ENCODE peak calls at places on chromosomes 4 and X, in eight cellular contexts. One of them, this sample, is unnamed.

GRCh38 chr4:20288846-20289512 is 37.3 kb downstream of the SLIT2 start:
- DNase-seq in AG08396: peak; percentile 13
- DNase-seq in HTR-8/SVneo: no peak
- DNase-seq in Kasumi-1: no peak
- DNase-seq in stromal cell of bone marrow: peak; percentile 57
- DNase-seq in A549: no peak
- DNase-seq in GM13976: no peak
- DNase-seq in iPS-NIHi11: no peak
- DNase-seq in this sample: no peak

GRCh38 chr4:10093801-10094552 is 22.6 kb downstream of the WDR1 start:
- DNase-seq in iPS-NIHi11: no peak
- DNase-seq in Kasumi-1: peak; percentile 87
- DNase-seq in HTR-8/SVneo: no peak
- DNase-seq in A549: no peak
- DNase-seq in GM13976: no peak
- DNase-seq in AG08396: peak; percentile 86
- DNase-seq in stromal cell of bone marrow: no peak
- DNase-seq in this sample: no peak

GRCh38 chr4:147088141-147088540 is 142.5 kb upstream of the TTC29 start:
- DNase-seq in AG08396: no peak
- DNase-seq in iPS-NIHi11: no peak
- DNase-seq in HTR-8/SVneo: no peak
- DNase-seq in A549: no peak
- DNase-seq in GM13976: no peak
- DNase-seq in stromal cell of bone marrow: no peak
- DNase-seq in Kasumi-1: no peak
- DNase-seq in this sample: no peak

GRCh38 chrX:11557120-11557519 is 108.6 kb downstream of the ARHGAP6 start:
- DNase-seq in Kasumi-1: no peak
- DNase-seq in GM13976: no peak
- DNase-seq in iPS-NIHi11: no peak
- DNase-seq in AG08396: peak; percentile 37
- DNase-seq in A549: peak; percentile 3
- DNase-seq in stromal cell of bone marrow: peak; percentile 42
- DNase-seq in HTR-8/SVneo: peak; percentile 24
- DNase-seq in this sample: no peak

GRCh38 chrX:3440981-3441380 is 94.5 kb upstream of the MXRA5 start:
- DNase-seq in stromal cell of bone marrow: no peak
- DNase-seq in HTR-8/SVneo: no peak
- DNase-seq in Kasumi-1: no peak
- DNase-seq in GM13976: no peak
- DNase-seq in AG08396: no peak
- DNase-seq in A549: no peak
- DNase-seq in iPS-NIHi11: no peak
- DNase-seq in this sample: no peak

GRCh38 chr4:185587444-185588161 is 52.3 kb upstream of the PDLIM3 start:
- DNase-seq in HTR-8/SVneo: no peak
- DNase-seq in AG08396: no peak
- DNase-seq in stromal cell of bone marrow: no peak
- DNase-seq in A549: no peak
- DNase-seq in iPS-NIHi11: peak; percentile 74
- DNase-seq in GM13976: peak; percentile 87
- DNase-seq in Kasumi-1: no peak
- DNase-seq in this sample: peak; percentile 32

GRCh38 chr4:154720618-154721267 is 23.1 kb upstream of the LRAT start:
- DNase-seq in GM13976: no peak
- DNase-seq in HTR-8/SVneo: no peak
- DNase-seq in iPS-NIHi11: no peak
- DNase-seq in A549: no peak
- DNase-seq in AG08396: no peak
- DNase-seq in Kasumi-1: no peak
- DNase-seq in stromal cell of bone marrow: no peak
- DNase-seq in this sample: no peak

GRCh38 chr4:62550106-62550505 is 1350.0 kb downstream of the ADGRL3 start:
- DNase-seq in AG08396: no peak
- DNase-seq in A549: no peak
- DNase-seq in stromal cell of bone marrow: no peak
- DNase-seq in iPS-NIHi11: no peak
- DNase-seq in GM13976: no peak
- DNase-seq in Kasumi-1: no peak
- DNase-seq in HTR-8/SVneo: no peak
- DNase-seq in this sample: no peak

GRCh38 chr4:88246600-88246999 is 37.8 kb downstream of the PPM1K start:
- DNase-seq in AG08396: no peak
- DNase-seq in Kasumi-1: no peak
- DNase-seq in stromal cell of bone marrow: no peak
- DNase-seq in A549: no peak
- DNase-seq in HTR-8/SVneo: no peak
- DNase-seq in GM13976: no peak
- DNase-seq in iPS-NIHi11: no peak
- DNase-seq in this sample: no peak

GRCh38 chrX:135421537-135421931 is 210 bp upstream of the SMIM10L2A start:
- DNase-seq in iPS-NIHi11: peak; percentile 84
- DNase-seq in GM13976: peak; percentile 87
- DNase-seq in stromal cell of bone marrow: peak; percentile 14
- DNase-seq in A549: peak; percentile 55
- DNase-seq in Kasumi-1: peak; percentile 52
- DNase-seq in HTR-8/SVneo: peak; percentile 31
- DNase-seq in AG08396: peak; percentile 85
- DNase-seq in this sample: peak; percentile 52

GRCh38 chr4:110636677-110637407 is 14.0 kb upstream of the PITX2 start:
- DNase-seq in HTR-8/SVneo: peak; percentile 72
- DNase-seq in GM13976: no peak
- DNase-seq in Kasumi-1: no peak
- DNase-seq in AG08396: no peak
- DNase-seq in stromal cell of bone marrow: peak; percentile 73
- DNase-seq in iPS-NIHi11: peak; percentile 21
- DNase-seq in A549: peak; percentile 56
- DNase-seq in this sample: no peak

GRCh38 chrX:21408324-21408723 is 34.1 kb downstream of the CNKSR2 start:
- DNase-seq in HTR-8/SVneo: no peak
- DNase-seq in stromal cell of bone marrow: no peak
- DNase-seq in Kasumi-1: no peak
- DNase-seq in AG08396: no peak
- DNase-seq in iPS-NIHi11: no peak
- DNase-seq in A549: no peak
- DNase-seq in GM13976: no peak
- DNase-seq in this sample: no peak

GRCh38 chrX:21168401-21169160 is 205.6 kb upstream of the CNKSR2 start:
- DNase-seq in iPS-NIHi11: no peak
- DNase-seq in HTR-8/SVneo: no peak
- DNase-seq in GM13976: no peak
- DNase-seq in AG08396: no peak
- DNase-seq in stromal cell of bone marrow: no peak
- DNase-seq in A549: no peak
- DNase-seq in Kasumi-1: no peak
- DNase-seq in this sample: no peak

GRCh38 chr4:96352051-96352517 is 512.2 kb downstream of the PDHA2 start:
- DNase-seq in GM13976: no peak
- DNase-seq in A549: no peak
- DNase-seq in iPS-NIHi11: peak; percentile 39
- DNase-seq in stromal cell of bone marrow: peak; percentile 11
- DNase-seq in HTR-8/SVneo: no peak
- DNase-seq in Kasumi-1: peak; percentile 58
- DNase-seq in AG08396: no peak
- DNase-seq in this sample: no peak

GRCh38 chr4:186587416-186588018 is 32.1 kb upstream of the MTNR1A start:
- DNase-seq in stromal cell of bone marrow: peak; percentile 37
- DNase-seq in AG08396: peak; percentile 57
- DNase-seq in HTR-8/SVneo: peak; percentile 61
- DNase-seq in Kasumi-1: peak; percentile 67
- DNase-seq in A549: peak; percentile 43
- DNase-seq in GM13976: peak; percentile 49
- DNase-seq in iPS-NIHi11: peak; percentile 83
- DNase-seq in this sample: peak; percentile 39

GRCh38 chrX:68822641-68823410 is 6.0 kb upstream of the EFNB1 start:
- DNase-seq in stromal cell of bone marrow: no peak
- DNase-seq in iPS-NIHi11: peak; percentile 73
- DNase-seq in A549: peak; percentile 36
- DNase-seq in HTR-8/SVneo: peak; percentile 38
- DNase-seq in Kasumi-1: peak; percentile 39
- DNase-seq in AG08396: peak; percentile 61
- DNase-seq in GM13976: peak; percentile 44
- DNase-seq in this sample: no peak

GRCh38 chrX:154059729-154060245 is 37.7 kb downstream of the MECP2 start:
- DNase-seq in iPS-NIHi11: no peak
- DNase-seq in stromal cell of bone marrow: no peak
- DNase-seq in AG08396: no peak
- DNase-seq in HTR-8/SVneo: no peak
- DNase-seq in A549: no peak
- DNase-seq in GM13976: no peak
- DNase-seq in Kasumi-1: no peak
- DNase-seq in this sample: no peak

GRCh38 chr4:59091376-59092142 is 1981.4 kb upstream of the IGFBP7 start:
- DNase-seq in GM13976: no peak
- DNase-seq in HTR-8/SVneo: no peak
- DNase-seq in Kasumi-1: no peak
- DNase-seq in AG08396: no peak
- DNase-seq in A549: no peak
- DNase-seq in iPS-NIHi11: no peak
- DNase-seq in stromal cell of bone marrow: no peak
- DNase-seq in this sample: no peak

GRCh38 chr4:139655116-139655515 is 10.5 kb upstream of the MGST2 start:
- DNase-seq in stromal cell of bone marrow: no peak
- DNase-seq in iPS-NIHi11: no peak
- DNase-seq in A549: no peak
- DNase-seq in AG08396: no peak
- DNase-seq in HTR-8/SVneo: no peak
- DNase-seq in GM13976: no peak
- DNase-seq in Kasumi-1: peak; percentile 40
- DNase-seq in this sample: no peak

GRCh38 chr4:75895744-75896314 is 6.4 kb downstream of the PPEF2 start:
- DNase-seq in GM13976: peak; percentile 58
- DNase-seq in stromal cell of bone marrow: peak; percentile 7
- DNase-seq in Kasumi-1: peak; percentile 56
- DNase-seq in A549: peak; percentile 15
- DNase-seq in AG08396: peak; percentile 47
- DNase-seq in HTR-8/SVneo: peak; percentile 19
- DNase-seq in iPS-NIHi11: peak; percentile 64
- DNase-seq in this sample: peak; percentile 23

GRCh38 chr4:185998791-185999190 is 70.2 kb upstream of the TLR3 start:
- DNase-seq in GM13976: no peak
- DNase-seq in A549: no peak
- DNase-seq in stromal cell of bone marrow: no peak
- DNase-seq in AG08396: no peak
- DNase-seq in Kasumi-1: no peak
- DNase-seq in iPS-NIHi11: no peak
- DNase-seq in HTR-8/SVneo: no peak
- DNase-seq in this sample: no peak

GRCh38 chr4:103626296-103626695 is 93.5 kb downstream of the TACR3 start:
- DNase-seq in Kasumi-1: no peak
- DNase-seq in GM13976: no peak
- DNase-seq in stromal cell of bone marrow: no peak
- DNase-seq in HTR-8/SVneo: no peak
- DNase-seq in AG08396: no peak
- DNase-seq in A549: no peak
- DNase-seq in iPS-NIHi11: no peak
- DNase-seq in this sample: no peak

GRCh38 chrX:122818068-122818467 is 366.0 kb upstream of the GRIA3 start:
- DNase-seq in GM13976: no peak
- DNase-seq in AG08396: no peak
- DNase-seq in stromal cell of bone marrow: no peak
- DNase-seq in A549: no peak
- DNase-seq in HTR-8/SVneo: no peak
- DNase-seq in iPS-NIHi11: no peak
- DNase-seq in Kasumi-1: no peak
- DNase-seq in this sample: no peak

GRCh38 chr4:26856906-26857277 is 3.7 kb upstream of the STIM2 start:
- DNase-seq in GM13976: no peak
- DNase-seq in A549: no peak
- DNase-seq in iPS-NIHi11: no peak
- DNase-seq in HTR-8/SVneo: no peak
- DNase-seq in AG08396: no peak
- DNase-seq in stromal cell of bone marrow: no peak
- DNase-seq in Kasumi-1: no peak
- DNase-seq in this sample: no peak

GRCh38 chr4:121998024-121998423 is 46.2 kb upstream of the TRPC3 start:
- DNase-seq in Kasumi-1: no peak
- DNase-seq in stromal cell of bone marrow: no peak
- DNase-seq in A549: no peak
- DNase-seq in AG08396: no peak
- DNase-seq in iPS-NIHi11: peak; percentile 28
- DNase-seq in HTR-8/SVneo: no peak
- DNase-seq in GM13976: no peak
- DNase-seq in this sample: no peak

GRCh38 chr4:37389967-37390580 is 145.5 kb downstream of the NWD2 start:
- DNase-seq in GM13976: peak; percentile 52
- DNase-seq in A549: peak; percentile 2
- DNase-seq in HTR-8/SVneo: peak; percentile 51
- DNase-seq in AG08396: no peak
- DNase-seq in stromal cell of bone marrow: peak; percentile 9
- DNase-seq in iPS-NIHi11: peak; percentile 21
- DNase-seq in Kasumi-1: peak; percentile 85
- DNase-seq in this sample: no peak

GRCh38 chr4:80307774-80308465 is 27.6 kb upstream of the CFAP299 start:
- DNase-seq in iPS-NIHi11: peak; percentile 24
- DNase-seq in A549: no peak
- DNase-seq in GM13976: no peak
- DNase-seq in AG08396: peak; percentile 31
- DNase-seq in HTR-8/SVneo: peak; percentile 12
- DNase-seq in Kasumi-1: no peak
- DNase-seq in stromal cell of bone marrow: peak; percentile 27
- DNase-seq in this sample: no peak

GRCh38 chr4:167713756-167714155 is 378.6 kb upstream of the ANXA10 start:
- DNase-seq in Kasumi-1: no peak
- DNase-seq in iPS-NIHi11: no peak
- DNase-seq in GM13976: no peak
- DNase-seq in AG08396: no peak
- DNase-seq in HTR-8/SVneo: peak; percentile 3
- DNase-seq in A549: no peak
- DNase-seq in stromal cell of bone marrow: no peak
- DNase-seq in this sample: no peak

GRCh38 chrX:150348365-150348764 is 14.8 kb upstream of the MAMLD1 start:
- DNase-seq in A549: no peak
- DNase-seq in iPS-NIHi11: peak; percentile 33
- DNase-seq in Kasumi-1: no peak
- DNase-seq in stromal cell of bone marrow: no peak
- DNase-seq in AG08396: no peak
- DNase-seq in HTR-8/SVneo: no peak
- DNase-seq in GM13976: no peak
- DNase-seq in this sample: no peak

GRCh38 chr4:53465291-53465690 is 87.8 kb downstream of the FIP1L1 start:
- DNase-seq in Kasumi-1: no peak
- DNase-seq in GM13976: no peak
- DNase-seq in stromal cell of bone marrow: no peak
- DNase-seq in HTR-8/SVneo: no peak
- DNase-seq in AG08396: no peak
- DNase-seq in A549: no peak
- DNase-seq in iPS-NIHi11: no peak
- DNase-seq in this sample: no peak

GRCh38 chr4:86376850-86377249 is 17.0 kb upstream of the MAPK10 start:
- DNase-seq in Kasumi-1: no peak
- DNase-seq in iPS-NIHi11: no peak
- DNase-seq in A549: no peak
- DNase-seq in stromal cell of bone marrow: no peak
- DNase-seq in AG08396: no peak
- DNase-seq in GM13976: no peak
- DNase-seq in HTR-8/SVneo: no peak
- DNase-seq in this sample: no peak

GRCh38 chrX:13463608-13464007 is 105.8 kb upstream of the EGFL6 start:
- DNase-seq in A549: no peak
- DNase-seq in GM13976: no peak
- DNase-seq in stromal cell of bone marrow: peak; percentile 79
- DNase-seq in AG08396: peak; percentile 29
- DNase-seq in Kasumi-1: peak; percentile 50
- DNase-seq in HTR-8/SVneo: peak; percentile 74
- DNase-seq in iPS-NIHi11: no peak
- DNase-seq in this sample: no peak

GRCh38 chr4:9980898-9981297 is 40.4 kb downstream of the SLC2A9 start:
- DNase-seq in stromal cell of bone marrow: no peak
- DNase-seq in HTR-8/SVneo: no peak
- DNase-seq in A549: no peak
- DNase-seq in Kasumi-1: no peak
- DNase-seq in GM13976: no peak
- DNase-seq in iPS-NIHi11: no peak
- DNase-seq in AG08396: no peak
- DNase-seq in this sample: no peak

GRCh38 chr4:21544410-21544809 is 404.2 kb downstream of the KCNIP4 start:
- DNase-seq in HTR-8/SVneo: no peak
- DNase-seq in stromal cell of bone marrow: no peak
- DNase-seq in AG08396: no peak
- DNase-seq in GM13976: no peak
- DNase-seq in A549: no peak
- DNase-seq in iPS-NIHi11: no peak
- DNase-seq in Kasumi-1: no peak
- DNase-seq in this sample: no peak

This sample was measured in GM19239.